ENCODE peak calls at places on chromosomes 3 and 15, in six cellular contexts. C, F, N, Z, O and X are unnamed samples.

GRCh38 chr3:3707858-3708768 is 91.1 kb upstream of the LRRN1 start:
- DNase-seq in C (no peak), F (no peak), N (no peak), Z (no peak), O (no peak), X (no peak)

GRCh38 chr3:134992586-134992985 is 197.5 kb downstream of the EPHB1 start:
- DNase-seq in C (no peak), F (no peak), N (no peak), Z (no peak), O (no peak), X (no peak)

GRCh38 chr3:56747150-56747549 is 54.6 kb downstream of the ARHGEF3 start:
- DNase-seq in C (no peak), F (no peak), N (no peak), Z (no peak), O (no peak), X (no peak)

GRCh38 chr3:149487598-149488197 is 13.2 kb downstream of the TM4SF4 start:
- DNase-seq in C (no peak), F (peak), N (no peak), Z (no peak), O (no peak), X (no peak)

GRCh38 chr3:58776231-58776630 is 109.7 kb upstream of the FAM3D start:
- DNase-seq in C (no peak), F (no peak), N (no peak), Z (no peak), O (no peak), X (no peak)

GRCh38 chr15:62850791-62851291 is 191.7 kb upstream of the TPM1 start:
- DNase-seq in C (no peak), F (no peak), N (no peak), Z (no peak), O (no peak), X (no peak)

GRCh38 chr3:185813691-185814215 is 11.1 kb downstream of the IGF2BP2 start:
- DNase-seq in C (peak), F (peak), N (no peak), Z (no peak), O (no peak), X (no peak)

GRCh38 chr15:35439291-35439690 is 106.7 kb downstream of the DPH6 start:
- DNase-seq in C (no peak), F (no peak), N (no peak), Z (no peak), O (no peak), X (no peak)

GRCh38 chr3:56494679-56495322 is 26.5 kb upstream of the ERC2 start:
- DNase-seq in C (peak), F (peak), N (peak), Z (peak), O (peak), X (peak)

GRCh38 chr15:40487816-40488682 is 17.3 kb downstream of the CHST14 start:
- DNase-seq in C (no peak), F (no peak), N (no peak), Z (no peak), O (no peak), X (no peak)

GRCh38 chr3:13281657-13282527 is 138.2 kb downstream of the NUP210 start:
- DNase-seq in C (no peak), F (no peak), N (no peak), Z (peak), O (no peak), X (no peak)

GRCh38 chr3:186360779-186361178 is 1.3 kb downstream of the DGKG start:
- DNase-seq in C (no peak), F (no peak), N (no peak), Z (peak), O (no peak), X (no peak)